ENCODE peak calls at places on chromosomes 6 and 20, in four cellular contexts. X, S, T and B are unnamed samples.
A peak's percentile ranks its signal among the peaks of the same experiment; 100 is the strongest.

GRCh38 chr6:75437451-75438185 is 56.0 kb downstream of the FILIP1 start:
- DNase-seq in S (no peak), T (no peak), X (no peak), B (no peak)

GRCh38 chr6:157669747-157670216 is 153.3 kb upstream of the SNX9 start:
- DNase-seq in T (no peak), S (no peak), X (peak; percentile 87), B (peak; percentile 74)

GRCh38 chr6:162377735-162378134 is 349.8 kb downstream of the PRKN start:
- DNase-seq in T (no peak), X (no peak), S (no peak), B (no peak)

GRCh38 chr6:133512410-133513016 is 271.4 kb downstream of the EYA4 start:
- DNase-seq in S (no peak), T (no peak), X (no peak), B (peak; percentile 39)

GRCh38 chr6:129239825-129240491 is 357.0 kb downstream of the LAMA2 start:
- DNase-seq in S (no peak), X (no peak), T (no peak), B (no peak)

GRCh38 chr6:75892384-75892783 is 143.3 kb downstream of the MYO6 start:
- DNase-seq in T (no peak), S (no peak), X (no peak), B (peak; percentile 51)

GRCh38 chr6:52454556-52454955 is 34.4 kb downstream of the EFHC1 start:
- DNase-seq in T (no peak), S (no peak), X (no peak), B (no peak)

GRCh38 chr20:49245921-49246740 is 26.9 kb downstream of the DDX27 start:
- DNase-seq in X (peak; percentile 23), T (no peak), S (no peak), B (no peak)

GRCh38 chr6:52909531-52909930 is at the start of gene GSTA3:
- DNase-seq in S (no peak), X (no peak), T (no peak), B (no peak)

GRCh38 chr6:11279213-11279780 is 46.8 kb upstream of the NEDD9 start:
- DNase-seq in S (no peak), X (no peak), T (no peak), B (no peak)

GRCh38 chr20:58072695-58073671 is 155.5 kb downstream of the ANKRD60 start:
- DNase-seq in S (no peak), T (no peak), X (no peak), B (no peak)

GRCh38 chr20:20215976-20216727 is 151.8 kb upstream of the INSM1 start:
- DNase-seq in S (no peak), X (peak; percentile 43), T (no peak), B (no peak)

GRCh38 chr6:143090314-143091044 is 29.8 kb downstream of the AIG1 start:
- DNase-seq in S (no peak), T (no peak), X (no peak), B (no peak)

GRCh38 chr6:10621847-10622246 is 72.6 kb downstream of the C6orf52 start:
- DNase-seq in T (no peak), S (no peak), X (no peak), B (no peak)

GRCh38 chr6:129621252-129621651 is 88.7 kb downstream of the ARHGAP18 start:
- DNase-seq in T (no peak), X (no peak), S (no peak), B (no peak)

GRCh38 chr6:140809694-140810101 is 1323.0 kb upstream of the GJE1 start:
- DNase-seq in S (no peak), T (no peak), X (no peak), B (no peak)

GRCh38 chr20:23433628-23434027 is 5.9 kb upstream of the CSTL1 start:
- DNase-seq in T (no peak), X (no peak), S (no peak), B (no peak)

GRCh38 chr6:143176090-143177021 is 115.7 kb downstream of the AIG1 start:
- DNase-seq in T (no peak), S (no peak), X (no peak), B (no peak)

GRCh38 chr6:7646394-7646793 is 56.4 kb downstream of the SNRNP48 start:
- DNase-seq in S (no peak), T (no peak), X (no peak), B (no peak)

GRCh38 chr6:11493979-11494378 is 43.6 kb upstream of the TMEM170B start:
- DNase-seq in X (no peak), S (no peak), T (no peak), B (no peak)

GRCh38 chr20:14259691-14260090 is 77.7 kb downstream of the FLRT3 start:
- DNase-seq in T (no peak), S (no peak), X (no peak), B (no peak)

GRCh38 chr20:32463642-32464400 is 105.7 kb downstream of the ASXL1 start:
- DNase-seq in T (no peak), X (peak; percentile 15), S (peak; percentile 90), B (no peak)

GRCh38 chr20:36777152-36777551 is 3.6 kb upstream of the DSN1 start:
- DNase-seq in X (no peak), T (no peak), S (no peak), B (no peak)

GRCh38 chr20:4130404-4131189 is 115.2 kb upstream of the RNF24 start:
- DNase-seq in S (no peak), T (no peak), X (no peak), B (no peak)

GRCh38 chr20:2752631-2753455 is 47.6 kb downstream of the CPXM1 start:
- DNase-seq in S (peak; percentile 75), T (no peak), X (no peak), B (peak; percentile 64)

GRCh38 chr6:132354517-132355167 is 46.6 kb downstream of the MOXD1 start:
- DNase-seq in T (no peak), X (no peak), S (peak; percentile 28), B (peak; percentile 75)

GRCh38 chr6:2684766-2685754 is 65.7 kb downstream of the MYLK4 start:
- DNase-seq in S (no peak), X (no peak), T (no peak), B (no peak)

GRCh38 chr20:56439784-56440291 is 27.8 kb downstream of the CASS4 start:
- DNase-seq in S (no peak), X (peak; percentile 78), T (no peak), B (peak; percentile 56)

GRCh38 chr20:6017880-6018279 is 36.0 kb downstream of the LRRN4 start:
- DNase-seq in X (no peak), T (no peak), S (no peak), B (no peak)
- H3K4me1 ChIP-seq in X (peaks cover 25% of the 10 kb centered on the region), T (no peaks in the 10 kb centered on the region), S (no peaks in the 10 kb centered on the region), B (no peaks in the 10 kb centered on the region)

GRCh38 chr6:146545608-146546007 is 2.0 kb downstream of the RAB32 start:
- DNase-seq in X (no peak), T (no peak), S (no peak), B (no peak)

GRCh38 chr6:146543940-146544661 is 468 bp downstream of the RAB32 start:
- DNase-seq in X (peak; percentile 30), S (peak; percentile 82), T (no peak), B (peak; percentile 71)

GRCh38 chr6:146546440-146546839 is 2.8 kb downstream of the RAB32 start:
- DNase-seq in T (no peak), S (no peak), X (no peak), B (no peak)

GRCh38 chr6:146543211-146543939 is at the start of gene RAB32:
- DNase-seq in S (peak; percentile 95), T (no peak), X (peak; percentile 94), B (peak; percentile 98)

DNA sequence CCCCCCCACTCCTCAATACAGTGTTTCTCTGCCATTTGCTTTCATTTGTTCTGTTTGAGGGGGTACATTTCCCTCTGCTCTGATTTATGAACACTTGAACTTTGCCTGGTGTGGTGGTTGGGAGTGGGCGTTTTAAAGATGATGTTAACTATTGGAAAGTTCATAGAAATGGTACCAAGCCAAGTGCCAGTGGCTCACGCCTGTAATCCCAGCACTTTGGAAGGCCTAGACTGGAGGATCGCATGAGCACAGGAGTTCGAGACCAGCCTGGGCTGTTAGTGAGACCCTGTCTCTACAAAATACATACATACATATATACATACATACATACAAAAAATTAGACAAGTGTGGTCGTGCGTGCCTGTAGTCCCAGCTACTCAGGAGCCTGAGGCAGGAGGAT is 1.1 kb downstream of the RAB32 start:
- DNase-seq in T (no peak), X (no peak), S (no peak), B (no peak)
- H3K4me3 ChIP-seq in T (no peak overlapping the region), X (peak overlapping the region; percentile 85), S (peak overlapping the region; percentile 76), B (peak overlapping the region; percentile 85)

DNA sequence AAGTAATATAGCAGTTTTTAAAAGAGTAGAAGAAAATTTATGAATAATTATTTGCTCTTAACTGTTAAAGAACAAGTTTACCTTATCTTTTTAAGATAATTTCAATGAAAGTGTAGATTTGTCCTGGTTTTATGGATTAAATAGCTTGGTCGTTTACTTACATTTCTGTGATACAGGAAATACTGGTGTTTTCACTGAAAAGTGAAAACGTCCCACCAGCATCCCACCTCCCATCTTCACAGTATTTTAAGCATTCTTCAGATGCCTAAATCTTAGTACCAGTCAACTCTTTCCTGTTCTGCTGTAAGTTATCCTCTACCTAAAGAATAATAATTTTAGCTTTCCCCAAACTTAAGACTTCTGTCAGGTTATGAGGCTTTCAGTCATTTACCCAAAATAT is 5.8 kb downstream of the TAB2 start:
- DNase-seq in S (no peak), X (no peak), T (no peak), B (no peak)
- H3K4me1 ChIP-seq in S (peaks cover 17% of the 10 kb centered on the region), X (peaks cover 88% of the 10 kb centered on the region), T (peaks cover 24% of the 10 kb centered on the region), B (peaks cover 76% of the 10 kb centered on the region)

DNA sequence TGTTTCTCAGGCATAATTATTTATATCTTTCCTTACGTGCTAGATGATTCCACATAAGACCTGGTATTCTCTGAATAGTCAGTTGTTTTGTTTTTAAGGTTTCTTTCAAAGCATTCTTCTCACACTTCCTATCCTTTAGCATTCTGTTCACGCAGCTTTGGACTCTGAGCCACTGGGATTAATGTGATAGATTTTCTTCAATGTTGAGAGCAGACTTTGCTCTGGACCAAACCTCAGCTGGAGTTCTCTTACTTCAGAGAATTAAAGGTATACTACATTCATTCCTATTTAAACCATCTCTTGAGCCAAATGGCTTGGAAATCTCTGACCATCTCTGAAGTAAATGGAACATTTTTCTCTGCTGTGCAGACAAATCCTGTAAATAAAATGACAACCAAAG is 70.7 kb upstream of the TRAF3IP2 start:
- DNase-seq in S (no peak), X (no peak), T (no peak), B (no peak)
- H3K4me3 ChIP-seq in S (no peak overlapping the region), X (no peak overlapping the region), T (no peak overlapping the region), B (no peak overlapping the region)

GRCh38 chr20:33791540-33791939 is 19.6 kb upstream of the CHMP4B start:
- DNase-seq in T (no peak), X (no peak), S (peak; percentile 58), B (no peak)

GRCh38 chr20:33790571-33790970 is 20.6 kb upstream of the CHMP4B start:
- DNase-seq in S (peak; percentile 90), T (no peak), X (no peak), B (no peak)

GRCh38 chr20:33789858-33790182 is 21.3 kb upstream of the CHMP4B start:
- DNase-seq in T (no peak), S (no peak), X (no peak), B (no peak)

GRCh38 chr20:33791959-33792597 is 19.1 kb upstream of the CHMP4B start:
- DNase-seq in T (peak; percentile 12), S (peak; percentile 84), X (no peak), B (peak; percentile 66)

DNA sequence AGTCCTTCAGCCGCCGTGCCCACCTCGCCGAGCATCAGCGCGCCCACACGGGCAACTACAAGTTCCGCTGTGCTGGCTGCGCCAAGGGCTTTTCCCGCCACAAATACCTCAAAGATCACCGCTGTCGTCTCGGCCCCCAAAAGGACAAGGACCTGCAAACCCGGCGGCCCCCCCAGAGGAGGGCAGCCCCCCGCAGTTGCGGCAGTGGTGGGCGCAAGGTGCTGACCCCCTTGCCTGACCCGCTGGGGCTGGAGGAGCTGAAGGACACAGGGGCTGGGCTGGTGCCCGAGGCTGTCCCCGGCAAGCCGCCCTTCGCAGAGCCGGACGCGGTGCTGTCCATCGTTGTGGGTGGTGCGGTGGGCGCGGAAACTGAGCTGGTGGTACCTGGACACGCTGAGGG is 20.1 kb upstream of the CHMP4B start:
- DNase-seq in X (no peak), S (peak; percentile 77), T (no peak), B (no peak)
- H3K4me1 ChIP-seq in X (peaks cover 56% of the 10 kb centered on the region), S (peaks cover 17% of the 10 kb centered on the region), T (no peaks in the 10 kb centered on the region), B (peaks cover 33% of the 10 kb centered on the region)